ENCODE peak calls at places on chromosome 12, in four cellular contexts. One of them, this sample, is unnamed.

GRCh38 chr12:78898416-78898815 is 33.8 kb downstream of the SYT1 start:
- DNase-seq in HEK293T: no peak
- DNase-seq in WTC11: no peak
- DNase-seq in K562: no peak
- DNase-seq in this sample: no peak

GRCh38 chr12:114664661-114665320 is 19.2 kb downstream of the TBX3 start:
- DNase-seq in HEK293T: no peak
- DNase-seq in WTC11: no peak
- DNase-seq in K562: no peak
- DNase-seq in this sample: no peak

GRCh38 chr12:61412209-61412608 is 848.0 kb upstream of the USP15 start:
- DNase-seq in HEK293T: no peak
- DNase-seq in WTC11: no peak
- DNase-seq in K562: no peak
- DNase-seq in this sample: no peak

GRCh38 chr12:1692895-1693294 is 2.0 kb downstream of the ADIPOR2 start:
- DNase-seq in HEK293T: no peak
- DNase-seq in WTC11: no peak
- DNase-seq in K562: no peak
- DNase-seq in this sample: no peak

GRCh38 chr12:48934312-48934706 is 9.0 kb upstream of the FKBP11 start:
- DNase-seq in HEK293T: no peak
- DNase-seq in WTC11: no peak
- DNase-seq in K562: peak
- DNase-seq in this sample: no peak

GRCh38 chr12:79725987-79726386 is 35.2 kb upstream of the PAWR start:
- DNase-seq in HEK293T: no peak
- DNase-seq in WTC11: no peak
- DNase-seq in K562: no peak
- DNase-seq in this sample: no peak

GRCh38 chr12:120094485-120094884 is 22.1 kb downstream of the RAB35 start:
- DNase-seq in HEK293T: no peak
- DNase-seq in WTC11: no peak
- DNase-seq in K562: no peak
- DNase-seq in this sample: no peak

GRCh38 chr12:9244894-9245293 is 36.7 kb upstream of the PZP start:
- DNase-seq in HEK293T: no peak
- DNase-seq in WTC11: no peak
- DNase-seq in K562: no peak
- DNase-seq in this sample: no peak

GRCh38 chr12:95975491-95975890 is 20.7 kb downstream of the HAL start:
- DNase-seq in HEK293T: no peak
- DNase-seq in WTC11: no peak
- DNase-seq in K562: no peak
- DNase-seq in this sample: no peak

GRCh38 chr12:843609-844008 is 91.2 kb downstream of the WNK1 start:
- DNase-seq in HEK293T: no peak
- DNase-seq in WTC11: no peak
- DNase-seq in K562: no peak
- DNase-seq in this sample: no peak

GRCh38 chr12:49661191-49661590 is 37.8 kb downstream of the PRPF40B start:
- DNase-seq in HEK293T: no peak
- DNase-seq in WTC11: no peak
- DNase-seq in K562: no peak
- DNase-seq in this sample: no peak

GRCh38 chr12:50174971-50175715 is 8.0 kb upstream of the CERS5 start:
- DNase-seq in HEK293T: peak
- DNase-seq in WTC11: no peak
- DNase-seq in K562: peak
- DNase-seq in this sample: no peak

GRCh38 chr12:103881261-103881660 is 40.2 kb upstream of the NT5DC3 start:
- DNase-seq in HEK293T: no peak
- DNase-seq in WTC11: no peak
- DNase-seq in K562: no peak
- DNase-seq in this sample: no peak

GRCh38 chr12:53985358-53985899 is 483 bp downstream of the HOXC10 start:
- DNase-seq in HEK293T: no peak
- DNase-seq in WTC11: no peak
- DNase-seq in K562: no peak
- DNase-seq in this sample: no peak

GRCh38 chr12:80567391-80567790 is 123.4 kb downstream of the PTPRQ start:
- DNase-seq in HEK293T: no peak
- DNase-seq in WTC11: no peak
- DNase-seq in K562: no peak
- DNase-seq in this sample: no peak

GRCh38 chr12:90899456-90900182 is 55.4 kb downstream of the CCER1 start:
- DNase-seq in HEK293T: no peak
- DNase-seq in WTC11: no peak
- DNase-seq in K562: no peak
- DNase-seq in this sample: no peak

GRCh38 chr12:57341275-57341990 is 89.4 kb downstream of the R3HDM2 start:
- DNase-seq in HEK293T: no peak
- DNase-seq in WTC11: no peak
- DNase-seq in K562: no peak
- DNase-seq in this sample: no peak

GRCh38 chr12:18496156-18496555 is 234.8 kb downstream of the PIK3C2G start:
- DNase-seq in HEK293T: no peak
- DNase-seq in WTC11: no peak
- DNase-seq in K562: no peak
- DNase-seq in this sample: no peak

GRCh38 chr12:65566776-65567175 is 257.5 kb upstream of the HMGA2 start:
- DNase-seq in HEK293T: no peak
- DNase-seq in WTC11: no peak
- DNase-seq in K562: no peak
- DNase-seq in this sample: no peak

GRCh38 chr12:89345830-89346740 is 6.2 kb downstream of the DUSP6 start:
- DNase-seq in HEK293T: no peak
- DNase-seq in WTC11: peak
- DNase-seq in K562: peak
- DNase-seq in this sample: no peak

GRCh38 chr12:118760623-118761022 is 220.7 kb upstream of the SRRM4 start:
- DNase-seq in HEK293T: no peak
- DNase-seq in WTC11: no peak
- DNase-seq in K562: no peak
- DNase-seq in this sample: no peak

GRCh38 chr12:108430245-108430644 is 84.8 kb upstream of the FICD start:
- DNase-seq in HEK293T: no peak
- DNase-seq in WTC11: no peak
- DNase-seq in K562: no peak
- DNase-seq in this sample: no peak

GRCh38 chr12:116982721-116983502 is 72.2 kb downstream of the FBXW8 start:
- DNase-seq in HEK293T: no peak
- DNase-seq in WTC11: no peak
- DNase-seq in K562: no peak
- DNase-seq in this sample: no peak

GRCh38 chr12:21073822-21074460 is 57.1 kb upstream of the SLCO1B1 start:
- DNase-seq in HEK293T: no peak
- DNase-seq in WTC11: no peak
- DNase-seq in K562: no peak
- DNase-seq in this sample: no peak

GRCh38 chr12:108821407-108822397 is 35.7 kb downstream of the SSH1 start:
- DNase-seq in HEK293T: no peak
- DNase-seq in WTC11: no peak
- DNase-seq in K562: peak
- DNase-seq in this sample: no peak

GRCh38 chr12:3255071-3255470 is 177.9 kb downstream of the TSPAN9 start:
- DNase-seq in HEK293T: no peak
- DNase-seq in WTC11: no peak
- DNase-seq in K562: no peak
- DNase-seq in this sample: no peak

GRCh38 chr12:83827193-83827592 is 1085.4 kb downstream of the SLC6A15 start:
- DNase-seq in HEK293T: no peak
- DNase-seq in WTC11: no peak
- DNase-seq in K562: no peak
- DNase-seq in this sample: no peak

GRCh38 chr12:107917912-107918800 is 143.7 kb downstream of the ASCL4 start:
- DNase-seq in HEK293T: peak
- DNase-seq in WTC11: peak
- DNase-seq in K562: peak
- DNase-seq in this sample: no peak

DNA sequence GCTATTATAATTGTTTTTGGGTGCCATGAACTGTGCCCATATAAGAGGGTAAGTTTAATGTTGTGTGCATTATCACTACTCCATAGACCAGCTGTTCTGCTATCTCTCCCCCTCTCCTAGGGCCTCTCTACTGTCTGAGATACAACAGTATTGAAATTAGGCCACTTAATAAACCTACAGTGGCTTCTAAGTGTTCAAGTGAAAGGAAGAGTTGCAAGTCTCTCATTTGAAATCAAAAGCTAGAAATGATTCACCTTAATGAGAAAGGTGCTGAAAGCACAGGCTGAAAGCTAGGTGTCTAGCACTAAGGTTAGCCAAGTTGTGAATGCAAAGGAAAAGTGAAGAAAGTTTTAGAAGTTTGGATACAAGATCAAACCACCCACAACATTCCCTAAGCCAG is 168.0 kb downstream of the SLC16A7 start:
- DNase-seq in HEK293T: no peak
- DNase-seq in WTC11: no peak
- DNase-seq in K562: no peak
- DNase-seq in this sample: no peak
- TF ChIP-seq SP1 in HEK293T: no peak
- TF ChIP-seq SP1 in WTC11: no peak
- TF ChIP-seq SP1 in K562: no peak
- TF ChIP-seq SP1 in this sample: no peak

DNA sequence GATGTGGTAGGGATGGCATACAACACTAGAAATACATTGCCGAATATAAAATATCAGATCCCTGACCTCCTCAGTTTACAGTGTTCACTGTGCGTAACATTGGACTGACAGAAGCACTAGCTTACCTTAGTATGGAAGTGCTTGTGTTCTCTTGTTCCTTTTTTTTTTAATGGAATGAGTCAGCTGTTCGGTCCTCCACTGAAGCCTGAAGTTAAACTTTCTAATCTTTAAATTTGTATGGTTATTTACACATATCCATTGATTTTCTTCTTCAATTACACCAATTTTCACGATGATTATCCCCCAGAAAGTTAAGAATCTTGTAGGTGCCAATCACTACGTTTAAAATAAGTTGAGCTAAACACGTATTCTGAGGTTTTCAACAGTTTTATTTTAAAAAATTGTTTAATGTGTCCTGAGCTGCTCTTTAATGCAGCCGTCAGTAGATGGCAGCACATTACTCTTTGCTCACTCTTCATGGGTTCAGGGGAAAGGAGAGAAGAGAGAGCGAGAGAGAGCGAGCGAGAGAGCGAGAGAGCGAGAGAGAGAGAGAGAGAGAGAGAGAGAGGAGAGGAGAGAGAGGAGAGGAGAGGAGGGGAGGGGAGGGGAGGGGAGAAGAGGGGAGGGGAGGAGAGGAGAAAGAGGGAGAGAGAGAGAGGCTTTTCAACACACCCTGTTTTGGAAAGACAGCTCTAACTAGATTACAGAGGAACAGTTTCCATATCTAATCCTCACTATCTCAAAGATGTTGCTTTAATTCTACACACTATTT is 134.7 kb upstream of the SCAF11 start:
- DNase-seq in HEK293T: peak
- DNase-seq in WTC11: peak
- DNase-seq in K562: peak
- DNase-seq in this sample: no peak
- TF ChIP-seq SP1 in HEK293T: no peak
- TF ChIP-seq SP1 in WTC11: no peak
- TF ChIP-seq SP1 in K562: no peak
- TF ChIP-seq SP1 in this sample: no peak

GRCh38 chr12:124624823-124625222 is 57.4 kb upstream of the NCOR2 start:
- DNase-seq in HEK293T: no peak
- DNase-seq in WTC11: no peak
- DNase-seq in K562: no peak
- DNase-seq in this sample: no peak
- TF ChIP-seq SP1 in HEK293T: no peak
- TF ChIP-seq SP1 in WTC11: no peak
- TF ChIP-seq SP1 in K562: no peak
- TF ChIP-seq SP1 in this sample: no peak

DNA sequence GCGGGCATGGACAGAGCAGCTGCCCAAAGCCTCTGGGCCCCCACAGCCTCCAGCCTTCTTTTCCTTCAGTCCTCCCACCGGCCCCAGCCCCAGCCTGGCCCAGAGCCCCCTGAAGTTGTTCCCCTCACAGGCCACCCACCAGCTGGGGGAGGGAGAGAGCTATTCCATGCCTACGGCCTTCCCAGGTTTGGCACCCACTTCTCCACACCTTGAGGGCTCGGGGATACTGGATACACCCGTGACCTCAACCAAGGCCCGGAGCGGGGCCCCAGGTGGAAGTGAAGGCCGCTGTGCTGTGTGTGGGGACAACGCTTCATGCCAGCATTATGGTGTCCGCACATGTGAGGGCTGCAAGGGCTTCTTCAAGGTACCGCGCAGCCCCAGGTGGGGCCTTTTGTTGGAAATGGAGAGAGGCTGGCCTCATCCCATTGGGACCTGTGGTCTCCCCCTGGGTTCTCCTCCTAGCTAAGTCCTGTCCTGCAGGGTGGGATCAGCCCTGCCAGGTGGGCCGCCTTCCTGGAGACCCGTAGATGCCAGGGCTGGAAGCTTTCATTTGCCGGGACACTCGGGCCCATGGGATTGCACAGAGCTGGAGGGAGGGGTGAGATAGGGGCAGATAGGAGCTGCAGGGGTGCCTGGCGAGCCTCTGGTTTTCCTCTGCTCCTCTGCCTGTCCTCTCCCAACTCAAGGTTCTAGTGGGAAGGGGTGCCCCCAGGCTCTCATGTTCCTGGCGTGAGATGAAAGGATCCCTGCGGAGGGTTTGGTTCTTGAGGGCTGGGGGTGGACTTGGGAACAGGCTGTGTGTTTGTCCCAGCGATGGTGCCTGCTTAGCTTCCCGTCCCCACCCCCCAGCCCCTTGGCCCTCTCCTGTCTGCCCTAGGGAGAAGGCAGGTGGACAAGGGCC is 3.8 kb downstream of the NR4A1 start:
- DNase-seq in HEK293T: no peak
- DNase-seq in WTC11: no peak
- DNase-seq in K562: no peak
- DNase-seq in this sample: no peak
- TF ChIP-seq SP1 in HEK293T: no peak
- TF ChIP-seq SP1 in WTC11: no peak
- TF ChIP-seq SP1 in K562: no peak
- TF ChIP-seq SP1 in this sample: no peak

GRCh38 chr12:112559784-112560183 is 141.0 kb downstream of the PTPN11 start:
- DNase-seq in HEK293T: no peak
- DNase-seq in WTC11: no peak
- DNase-seq in K562: no peak
- DNase-seq in this sample: no peak

GRCh38 chr12:112570096-112570495 is 151.3 kb downstream of the PTPN11 start:
- DNase-seq in HEK293T: no peak
- DNase-seq in WTC11: no peak
- DNase-seq in K562: no peak
- DNase-seq in this sample: no peak

GRCh38 chr12:112564160-112564559 is 145.4 kb downstream of the PTPN11 start:
- DNase-seq in HEK293T: no peak
- DNase-seq in WTC11: peak
- DNase-seq in K562: peak
- DNase-seq in this sample: peak
- TF ChIP-seq SP1 in HEK293T: no peak
- TF ChIP-seq SP1 in WTC11: no peak
- TF ChIP-seq SP1 in K562: no peak
- TF ChIP-seq SP1 in this sample: no peak

This sample was measured in H1.